ENCODE peak calls at places on chromosomes 6 and 20, in five cellular contexts. C is non-pigmented ciliary epithelial cell, Q is body of pancreas, J is GM18507, E is tibial nerve. B is an unnamed sample.
A peak's percentile ranks its signal among the peaks of the same experiment; 100 is the strongest.

GRCh38 chr6:106411643-106412200 is 51.2 kb downstream of the CRYBG1 start:
- DNase-seq in J (no peak), C (no peak), Q (peak; percentile 41), E (no peak), B (no peak)

GRCh38 chr20:5160882-5161281 is 34.1 kb downstream of the CDS2 start:
- DNase-seq in C (no peak), Q (no peak), E (no peak), J (no peak), B (no peak)

GRCh38 chr6:2733324-2733723 is 17.4 kb downstream of the MYLK4 start:
- DNase-seq in C (no peak), E (no peak), J (peak; percentile 54), Q (no peak), B (no peak)

GRCh38 chr6:93366506-93366905 is 52.9 kb downstream of the EPHA7 start:
- DNase-seq in C (no peak), J (no peak), E (no peak), Q (no peak), B (no peak)

GRCh38 chr6:90326404-90327057 is 29.9 kb upstream of the BACH2 start:
- DNase-seq in Q (no peak), C (no peak), J (no peak), E (no peak), B (no peak)

GRCh38 chr20:45752747-45753146 is 30.6 kb downstream of the SPINT4 start:
- DNase-seq in E (no peak), Q (no peak), C (peak; percentile 4), J (no peak), B (no peak)

GRCh38 chr6:132357120-132357519 is 44.2 kb downstream of the MOXD1 start:
- DNase-seq in E (no peak), C (no peak), J (no peak), Q (no peak), B (no peak)

GRCh38 chr6:142907544-142907943 is 37.4 kb downstream of the HIVEP2 start:
- DNase-seq in J (no peak), Q (no peak), C (no peak), E (no peak), B (no peak)

GRCh38 chr20:46438156-46438750 is 31.8 kb upstream of the ELMO2 start:
- DNase-seq in E (no peak), J (no peak), C (no peak), Q (no peak), B (no peak)

GRCh38 chr20:57400821-57401564 is 9.8 kb downstream of the RBM38 start:
- DNase-seq in J (no peak), C (no peak), Q (no peak), E (no peak), B (no peak)

GRCh38 chr20:43658068-43658722 is 8.7 kb upstream of the MYBL2 start:
- DNase-seq in E (no peak), J (no peak), C (no peak), Q (no peak), B (no peak)

GRCh38 chr20:13101701-13102100 is 92.9 kb downstream of the SPTLC3 start:
- DNase-seq in Q (no peak), E (no peak), J (no peak), C (no peak), B (no peak)

GRCh38 chr20:58810116-58810878 is 40.4 kb downstream of the GNAS-AS1 start:
- DNase-seq in E (no peak), C (no peak), Q (no peak), J (no peak), B (no peak)

GRCh38 chr6:112016335-112016734 is 37.6 kb upstream of the CCN6 start:
- DNase-seq in E (no peak), C (no peak), Q (no peak), J (no peak), B (no peak)

GRCh38 chr6:35209081-35209480 is 4.7 kb upstream of the SCUBE3 start:
- DNase-seq in J (no peak), C (no peak), E (no peak), Q (no peak), B (no peak)

GRCh38 chr6:3549314-3549940 is 92.6 kb upstream of the SLC22A23 start:
- DNase-seq in Q (no peak), E (no peak), J (no peak), C (no peak), B (no peak)

GRCh38 chr20:63693079-63693974 is 3.1 kb upstream of the TNFRSF6B start:
- DNase-seq in Q (no peak), E (no peak), J (no peak), C (no peak), B (no peak)

GRCh38 chr6:25671652-25672051 is 19.6 kb downstream of the SCGN start:
- DNase-seq in C (no peak), E (no peak), J (no peak), Q (no peak), B (no peak)

GRCh38 chr6:135146160-135146920 is 34.8 kb upstream of the MYB start:
- DNase-seq in E (no peak), J (no peak), C (peak; percentile 90), Q (no peak), B (no peak)

GRCh38 chr6:147043994-147044477 is 160.2 kb upstream of the STXBP5 start:
- DNase-seq in J (no peak), Q (no peak), E (no peak), C (no peak), B (no peak)

GRCh38 chr20:12595841-12596240 is 412.9 kb upstream of the SPTLC3 start:
- DNase-seq in E (no peak), Q (no peak), J (no peak), C (no peak), B (no peak)

GRCh38 chr6:30283761-30284160 is 43.0 kb upstream of the TRIM39 start:
- DNase-seq in C (no peak), J (no peak), E (no peak), Q (no peak), B (no peak)

GRCh38 chr20:24546232-24546892 is 76.9 kb downstream of the SYNDIG1 start:
- DNase-seq in C (no peak), Q (no peak), J (no peak), E (no peak), B (no peak)

GRCh38 chr6:36853325-36853724 is 14.1 kb upstream of the CPNE5 start:
- DNase-seq in E (no peak), Q (no peak), C (peak; percentile 59), J (no peak), B (no peak)

GRCh38 chr6:103183831-103184411 is 1675.8 kb downstream of the HACE1 start:
- DNase-seq in Q (no peak), C (no peak), E (no peak), J (no peak), B (no peak)

GRCh38 chr20:43691928-43692524 is 25.1 kb downstream of the MYBL2 start:
- DNase-seq in E (no peak), C (no peak), J (no peak), Q (peak; percentile 49), B (peak; percentile 4)

GRCh38 chr20:21796059-21796458 is 90.6 kb downstream of the PAX1 start:
- DNase-seq in J (no peak), Q (no peak), C (no peak), E (no peak), B (no peak)

B was measured in activated CD8-positive, alpha-beta memory T cell treated with anti-CD3 and anti-CD28 coated beads for 1 hour.